ENCODE peak calls at places on chromosomes 12 and 14, in nine cellular contexts. U is hippocampal formation; N is tibial artery; I is naive thymus-derived CD4-positive, alpha-beta T cell; J is IMR-90; D is aorta; C is Caki2; F is stomach; H is HTR-8/SVneo. K is an unnamed sample.

GRCh38 chr12:124725099-124725498 is 138.6 kb downstream of the SCARB1 start:
- DNase-seq in C (no peak), N (no peak), J (no peak), U (no peak), D (no peak), F (no peak), H (no peak), I (no peak), K (no peak)

GRCh38 chr14:98580131-98580678 is 691.8 kb downstream of the BCL11B start:
- DNase-seq in N (no peak), F (no peak), D (no peak), C (peak), H (no peak), I (no peak), J (no peak), U (no peak), K (no peak)

GRCh38 chr12:44889162-44889561 is 13.0 kb upstream of the NELL2 start:
- DNase-seq in F (no peak), I (no peak), N (no peak), C (no peak), J (no peak), U (no peak), D (no peak), H (no peak), K (peak)

GRCh38 chr12:131869871-131870418 is 24.5 kb upstream of the ULK1 start:
- DNase-seq in H (peak), C (peak), I (no peak), N (no peak), D (no peak), J (peak), U (no peak), F (no peak), K (peak)

GRCh38 chr12:96236221-96236822 is 42.1 kb downstream of the ELK3 start:
- DNase-seq in D (no peak), U (no peak), I (peak), F (no peak), H (no peak), J (peak), C (no peak), N (peak), K (peak)

GRCh38 chr12:39072658-39073057 is 167.3 kb upstream of the CPNE8 start:
- DNase-seq in C (no peak), I (no peak), U (no peak), H (no peak), D (no peak), J (no peak), N (no peak), F (no peak), K (no peak)

GRCh38 chr12:26961803-26962202 is 23.5 kb downstream of the FGFR1OP2 start:
- DNase-seq in I (no peak), H (no peak), F (no peak), N (no peak), J (no peak), C (no peak), D (no peak), U (no peak), K (no peak)

GRCh38 chr12:64220046-64220445 is 2.0 kb downstream of the KICS2 start:
- DNase-seq in U (no peak), J (no peak), N (no peak), C (no peak), D (no peak), I (no peak), H (no peak), F (no peak), K (no peak)

GRCh38 chr14:44912041-44912869 is 49.5 kb downstream of the KLHL28 start:
- DNase-seq in U (no peak), F (no peak), C (no peak), D (peak), H (no peak), J (no peak), I (no peak), N (no peak), K (no peak)